ENCODE peak calls at places on chromosomes 11 and 22, in nine cellular contexts. S is NB4, P is epithelial cell of esophagus, V is fibroblast of lung, E is dorsolateral prefrontal cortex, D is OCI-LY7, C is fibroblast of mammary gland, U is HCT116, A is heart right ventricle. I is an unnamed sample.

GRCh38 chr11:65279713-65280459 is 18.1 kb downstream of the POLA2 start:
- DNase-seq in P (peak; percentile 96), E (no peak), A (no peak), D (no peak), V (peak; percentile 99), C (peak; percentile 97), S (no peak), U (peak; percentile 96), I (no peak)

GRCh38 chr11:74592063-74592440 is 330 bp upstream of the POLD3 start:
- DNase-seq in S (no peak), D (no peak), U (no peak), P (no peak), C (peak; percentile 27), A (no peak), V (no peak), E (no peak), I (no peak)

GRCh38 chr22:39253427-39254070 is 8.8 kb upstream of the PDGFB start:
- DNase-seq in P (peak; percentile 88), E (peak; percentile 60), V (peak; percentile 88), S (peak; percentile 36), D (no peak), U (peak; percentile 73), A (peak; percentile 71), C (peak; percentile 84), I (no peak)

GRCh38 chr22:42976131-42976530 is 38.8 kb downstream of the PACSIN2 start:
- DNase-seq in U (no peak), E (no peak), D (no peak), P (no peak), S (no peak), V (no peak), A (no peak), C (no peak), I (no peak)

GRCh38 chr11:128201006-128201405 is 386.4 kb downstream of the ETS1 start:
- DNase-seq in V (no peak), U (no peak), C (no peak), D (no peak), S (no peak), E (no peak), P (no peak), A (no peak), I (no peak)

GRCh38 chr11:123536690-123537437 is 106.8 kb downstream of the GRAMD1B start:
- DNase-seq in C (peak; percentile 42), S (no peak), A (no peak), D (no peak), V (no peak), P (peak; percentile 16), U (no peak), E (no peak), I (no peak)

GRCh38 chr11:27391336-27392015 is 28.5 kb upstream of the CCDC34 start:
- DNase-seq in E (no peak), C (no peak), A (no peak), P (peak; percentile 44), V (peak; percentile 42), S (no peak), U (peak; percentile 3), D (no peak), I (no peak)

GRCh38 chr22:31333648-31334047 is 12.5 kb downstream of the PATZ1 start:
- DNase-seq in P (no peak), S (no peak), V (no peak), D (no peak), A (no peak), U (no peak), E (no peak), C (no peak), I (no peak)

GRCh38 chr11:115645631-115646271 is 141.5 kb upstream of the CADM1 start:
- DNase-seq in U (no peak), P (no peak), C (no peak), V (no peak), A (peak; percentile 62), E (peak; percentile 72), D (no peak), S (no peak), I (no peak)

GRCh38 chr22:38471237-38471636 is 3.3 kb downstream of the KDELR3 start:
- DNase-seq in A (no peak), S (no peak), D (no peak), V (no peak), E (no peak), C (no peak), P (no peak), U (no peak), I (no peak)

DNA sequence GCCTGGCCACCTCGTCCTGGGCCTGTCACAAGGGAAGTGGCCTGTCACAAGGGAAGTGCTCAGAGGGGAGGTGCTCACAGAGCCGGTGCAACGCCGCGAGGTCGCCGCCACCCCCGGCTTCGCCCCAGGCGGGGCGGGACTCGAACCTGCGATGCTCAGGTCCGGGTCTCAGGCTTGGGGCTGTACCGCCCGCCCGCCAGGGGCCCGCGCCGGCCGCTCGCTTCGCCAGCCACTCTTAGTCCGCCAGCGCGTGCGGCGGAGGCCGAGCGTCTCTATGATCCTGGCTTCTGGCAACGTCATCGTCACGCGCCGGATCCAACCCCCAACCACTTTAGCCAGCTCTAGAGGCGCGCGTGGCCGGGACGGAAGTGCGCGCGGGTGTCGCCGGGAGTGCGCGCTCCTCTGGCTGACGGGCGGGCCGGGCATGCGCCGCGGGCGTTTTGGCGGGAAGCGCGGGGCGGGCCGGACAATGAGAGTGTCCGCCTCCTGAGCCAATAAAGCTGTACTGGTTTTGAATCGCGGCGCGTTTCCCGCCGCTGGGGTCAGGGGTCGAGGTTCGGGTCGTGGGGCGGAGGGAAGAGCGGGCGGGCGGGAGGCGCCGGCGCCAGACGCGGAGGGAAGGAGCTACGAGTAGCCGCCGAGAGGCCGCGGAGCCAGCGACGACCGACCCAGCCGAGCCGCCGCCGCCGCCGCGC is at the start of gene TRMT2A:
- DNase-seq in D (peak; percentile 99), U (peak; percentile 97), C (peak; percentile 97), V (peak; percentile 98), P (peak; percentile 99), A (peak; percentile 97), E (peak; percentile 97), S (peak; percentile 99), I (peak; percentile 97)
- H3K4me3 ChIP-seq in D (peak within 1 kb of the TSS; percentile 98), U (peak within 1 kb of the TSS; percentile 96), C (peak within 1 kb of the TSS; percentile 88), V (peak within 1 kb of the TSS; percentile 90), P (peak within 1 kb of the TSS; percentile 80), A (peak within 1 kb of the TSS; percentile 84), E (peak within 1 kb of the TSS; percentile 91), S (peak within 1 kb of the TSS; percentile 99), I (peak within 1 kb of the TSS; percentile 82)

GRCh38 chr11:19595840-19596751 is 116.5 kb upstream of the NAV2 start:
- DNase-seq in E (no peak), S (no peak), P (peak; percentile 31), U (no peak), V (peak; percentile 85), D (no peak), A (peak; percentile 54), C (peak; percentile 90), I (no peak)

GRCh38 chr11:19597876-19598275 is 114.8 kb upstream of the NAV2 start:
- DNase-seq in V (peak; percentile 29), U (no peak), C (no peak), S (no peak), P (no peak), A (no peak), D (no peak), E (no peak), I (no peak)

GRCh38 chr11:19598876-19599275 is 113.8 kb upstream of the NAV2 start:
- DNase-seq in D (no peak), P (no peak), S (no peak), U (no peak), A (no peak), V (no peak), E (no peak), C (no peak), I (no peak)

GRCh38 chr11:19598456-19598855 is 114.2 kb upstream of the NAV2 start:
- DNase-seq in U (no peak), C (no peak), A (no peak), S (no peak), E (no peak), P (no peak), V (no peak), D (no peak), I (no peak)

GRCh38 chr11:19597194-19597593 is 115.4 kb upstream of the NAV2 start:
- DNase-seq in D (no peak), C (peak; percentile 96), U (no peak), S (no peak), A (no peak), E (no peak), V (peak; percentile 80), P (peak; percentile 48), I (no peak)
- H3K4me3 ChIP-seq in D (no peak overlapping the region), C (no peak overlapping the region), U (no peak overlapping the region), S (no peak overlapping the region), A (no peak overlapping the region), E (no peak overlapping the region), V (no peak overlapping the region), P (no peak overlapping the region), I (no peak overlapping the region)

DNA sequence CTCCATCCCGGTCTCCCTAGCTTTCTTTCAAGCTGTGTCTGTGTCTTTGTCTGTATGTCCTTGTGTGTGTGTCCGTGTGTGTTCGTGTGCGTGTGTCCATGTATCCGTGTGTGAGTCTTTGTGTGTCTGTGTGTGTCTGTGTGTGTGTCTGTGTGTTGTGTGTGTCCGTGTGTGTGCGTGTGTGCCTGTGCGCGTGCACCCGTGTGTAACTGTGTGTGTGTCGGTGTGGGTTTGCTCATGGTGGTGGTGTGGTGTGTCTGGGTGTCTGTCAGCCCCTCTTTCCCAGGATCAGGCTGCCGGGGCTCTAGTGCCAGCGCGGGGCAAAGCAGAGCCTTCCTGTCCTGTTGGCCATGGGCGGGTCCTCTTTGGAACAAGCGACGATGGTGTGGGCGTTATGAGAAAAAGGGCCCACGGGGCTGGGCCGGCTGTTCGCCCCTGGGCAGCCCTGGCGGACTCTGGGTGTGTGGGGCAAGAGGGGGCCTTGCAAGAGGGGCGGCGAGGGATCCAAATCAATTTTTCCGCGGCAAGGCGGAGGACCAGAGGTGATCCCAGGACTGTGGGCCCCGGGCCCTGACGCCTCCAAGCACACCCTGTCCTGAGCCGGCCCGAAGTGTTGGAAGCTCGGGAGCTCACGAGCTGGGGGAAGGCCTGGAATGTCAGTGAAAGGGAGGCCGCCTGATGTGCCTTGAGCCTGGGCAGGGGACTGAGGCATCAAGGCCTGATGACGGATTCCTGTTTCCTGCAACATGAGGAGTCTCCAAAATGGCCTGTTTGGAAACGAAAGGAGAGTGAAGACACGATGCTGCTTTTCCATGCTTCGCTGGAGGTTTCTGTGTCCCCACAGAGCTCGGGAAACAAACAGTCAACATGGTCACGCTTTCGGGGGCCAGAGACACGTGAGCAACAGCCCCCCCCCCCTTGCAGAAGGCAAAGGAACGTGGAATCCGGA is 3929.2 kb upstream of the OR11H1 start:
- DNase-seq in D (no peak), C (no peak), A (no peak), E (no peak), U (no peak), P (no peak), V (no peak), S (no peak), I (no peak)
- H3K4me3 ChIP-seq in D (no peak overlapping the region), C (no peak overlapping the region), A (no peak overlapping the region), E (no peak overlapping the region), U (no peak overlapping the region), P (no peak overlapping the region), V (no peak overlapping the region), S (no peak overlapping the region), I (no peak overlapping the region)

DNA sequence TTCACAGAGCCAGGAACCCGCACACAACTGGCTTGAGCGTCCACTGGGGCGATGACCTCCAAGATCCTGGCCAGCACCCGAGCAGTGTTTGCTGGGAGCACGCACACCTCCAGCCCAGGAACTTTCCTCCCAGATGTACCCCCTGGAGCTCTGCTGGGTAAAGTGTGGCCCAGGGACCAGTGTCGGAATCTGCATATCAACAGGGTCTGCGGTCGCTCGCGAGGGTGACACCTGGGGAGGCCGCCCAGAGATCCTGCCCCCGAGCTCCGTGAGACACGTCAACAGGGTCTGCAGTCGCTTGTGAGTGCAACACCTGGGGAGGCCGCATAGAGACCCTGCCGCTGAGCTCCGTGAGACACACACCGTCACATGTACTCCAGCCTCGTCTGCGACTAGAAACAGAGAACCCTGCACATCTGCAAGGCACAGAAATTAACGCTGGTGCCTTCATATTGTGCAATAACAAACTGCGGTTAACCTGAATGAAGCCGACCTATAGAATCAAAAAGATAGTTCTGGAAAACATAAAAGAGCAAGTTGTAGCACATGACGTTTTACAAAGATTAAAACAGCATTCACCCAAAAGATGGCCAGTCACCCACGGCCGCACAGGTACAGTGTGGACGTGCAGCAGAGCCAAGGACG is 172.4 kb downstream of the BRD1 start:
- DNase-seq in A (no peak), S (peak; percentile 15), U (no peak), E (no peak), C (no peak), D (no peak), P (no peak), V (no peak), I (no peak)
- H3K4me3 ChIP-seq in A (no peak overlapping the region), S (no peak overlapping the region), U (peak overlapping the region; percentile 78), E (peak overlapping the region; percentile 31), C (no peak overlapping the region), D (peak overlapping the region; percentile 94), P (no peak overlapping the region), V (no peak overlapping the region), I (no peak overlapping the region)